ENCODE peak calls at places on chromosomes 12 and 14, in seven cellular contexts. One of them, this sample, is unnamed.

GRCh38 chr12:67515679-67516363 is 132.7 kb upstream of the DYRK2 start:
- DNase-seq in fibroblast of the aortic adventitia: no peak
- DNase-seq in left ventricle myocardium inferior: no peak
- DNase-seq in MM.1S: peak
- DNase-seq in PC-9: peak
- DNase-seq in psoas muscle: no peak
- DNase-seq in lung: no peak
- DNase-seq in this sample: no peak

GRCh38 chr12:53098982-53099651 is 1.6 kb downstream of the IGFBP6 start:
- DNase-seq in fibroblast of the aortic adventitia: peak
- DNase-seq in left ventricle myocardium inferior: peak
- DNase-seq in MM.1S: peak
- DNase-seq in PC-9: peak
- DNase-seq in psoas muscle: peak
- DNase-seq in lung: peak
- DNase-seq in this sample: peak

GRCh38 chr12:10690906-10691305 is 17.1 kb upstream of the STYK1 start:
- DNase-seq in fibroblast of the aortic adventitia: no peak
- DNase-seq in left ventricle myocardium inferior: no peak
- DNase-seq in MM.1S: no peak
- DNase-seq in PC-9: no peak
- DNase-seq in psoas muscle: no peak
- DNase-seq in lung: no peak
- DNase-seq in this sample: peak

GRCh38 chr12:58503731-58504520 is 416.4 kb downstream of the LRIG3 start:
- DNase-seq in fibroblast of the aortic adventitia: no peak
- DNase-seq in left ventricle myocardium inferior: no peak
- DNase-seq in MM.1S: no peak
- DNase-seq in PC-9: no peak
- DNase-seq in psoas muscle: no peak
- DNase-seq in lung: no peak
- DNase-seq in this sample: peak

GRCh38 chr14:103519043-103519836 is 3.4 kb downstream of the CKB start:
- DNase-seq in fibroblast of the aortic adventitia: peak
- DNase-seq in left ventricle myocardium inferior: peak
- DNase-seq in MM.1S: no peak
- DNase-seq in PC-9: no peak
- DNase-seq in psoas muscle: no peak
- DNase-seq in lung: no peak
- DNase-seq in this sample: peak

GRCh38 chr12:6278439-6279255 is 31.8 kb upstream of the PLEKHG6 start:
- DNase-seq in fibroblast of the aortic adventitia: peak
- DNase-seq in left ventricle myocardium inferior: peak
- DNase-seq in MM.1S: peak
- DNase-seq in PC-9: peak
- DNase-seq in psoas muscle: peak
- DNase-seq in lung: peak
- DNase-seq in this sample: peak

GRCh38 chr14:65770681-65771080 is 358.2 kb downstream of the FUT8 start:
- DNase-seq in fibroblast of the aortic adventitia: no peak
- DNase-seq in left ventricle myocardium inferior: no peak
- DNase-seq in MM.1S: no peak
- DNase-seq in PC-9: no peak
- DNase-seq in psoas muscle: no peak
- DNase-seq in lung: no peak
- DNase-seq in this sample: no peak

GRCh38 chr12:26043139-26044006 is 81.5 kb downstream of the BHLHE41 start:
- DNase-seq in fibroblast of the aortic adventitia: no peak
- DNase-seq in left ventricle myocardium inferior: no peak
- DNase-seq in MM.1S: no peak
- DNase-seq in PC-9: no peak
- DNase-seq in psoas muscle: no peak
- DNase-seq in lung: no peak
- DNase-seq in this sample: peak

GRCh38 chr12:88570103-88570502 is 10.2 kb downstream of the KITLG start:
- DNase-seq in fibroblast of the aortic adventitia: no peak
- DNase-seq in left ventricle myocardium inferior: no peak
- DNase-seq in MM.1S: no peak
- DNase-seq in PC-9: no peak
- DNase-seq in psoas muscle: no peak
- DNase-seq in lung: no peak
- DNase-seq in this sample: no peak

GRCh38 chr14:49720744-49721143 is 27.8 kb downstream of the KLHDC1 start:
- DNase-seq in fibroblast of the aortic adventitia: no peak
- DNase-seq in left ventricle myocardium inferior: no peak
- DNase-seq in MM.1S: no peak
- DNase-seq in PC-9: no peak
- DNase-seq in psoas muscle: no peak
- DNase-seq in lung: no peak
- DNase-seq in this sample: no peak

GRCh38 chr12:97968641-97969171 is 506.1 kb downstream of the RMST start:
- DNase-seq in fibroblast of the aortic adventitia: no peak
- DNase-seq in left ventricle myocardium inferior: no peak
- DNase-seq in MM.1S: no peak
- DNase-seq in PC-9: no peak
- DNase-seq in psoas muscle: no peak
- DNase-seq in lung: no peak
- DNase-seq in this sample: no peak

GRCh38 chr12:106192659-106193403 is 54.1 kb upstream of the NUAK1 start:
- DNase-seq in fibroblast of the aortic adventitia: peak
- DNase-seq in left ventricle myocardium inferior: no peak
- DNase-seq in MM.1S: no peak
- DNase-seq in PC-9: no peak
- DNase-seq in psoas muscle: no peak
- DNase-seq in lung: no peak
- DNase-seq in this sample: peak
- TF ChIP-seq CTCF in fibroblast of the aortic adventitia: no peak
- TF ChIP-seq CTCF in left ventricle myocardium inferior: no peak
- TF ChIP-seq CTCF in MM.1S: no peak
- TF ChIP-seq CTCF in PC-9: no peak
- TF ChIP-seq CTCF in psoas muscle: no peak
- TF ChIP-seq CTCF in lung: no peak
- TF ChIP-seq CTCF in this sample: peak

GRCh38 chr12:132373967-132374820 is 44.8 kb upstream of the GALNT9 start:
- DNase-seq in fibroblast of the aortic adventitia: no peak
- DNase-seq in left ventricle myocardium inferior: peak
- DNase-seq in MM.1S: no peak
- DNase-seq in PC-9: no peak
- DNase-seq in psoas muscle: peak
- DNase-seq in lung: no peak
- DNase-seq in this sample: no peak
- TF ChIP-seq CTCF in fibroblast of the aortic adventitia: peak
- TF ChIP-seq CTCF in left ventricle myocardium inferior: no peak
- TF ChIP-seq CTCF in MM.1S: no peak
- TF ChIP-seq CTCF in PC-9: no peak
- TF ChIP-seq CTCF in psoas muscle: no peak
- TF ChIP-seq CTCF in lung: no peak
- TF ChIP-seq CTCF in this sample: no peak

DNA sequence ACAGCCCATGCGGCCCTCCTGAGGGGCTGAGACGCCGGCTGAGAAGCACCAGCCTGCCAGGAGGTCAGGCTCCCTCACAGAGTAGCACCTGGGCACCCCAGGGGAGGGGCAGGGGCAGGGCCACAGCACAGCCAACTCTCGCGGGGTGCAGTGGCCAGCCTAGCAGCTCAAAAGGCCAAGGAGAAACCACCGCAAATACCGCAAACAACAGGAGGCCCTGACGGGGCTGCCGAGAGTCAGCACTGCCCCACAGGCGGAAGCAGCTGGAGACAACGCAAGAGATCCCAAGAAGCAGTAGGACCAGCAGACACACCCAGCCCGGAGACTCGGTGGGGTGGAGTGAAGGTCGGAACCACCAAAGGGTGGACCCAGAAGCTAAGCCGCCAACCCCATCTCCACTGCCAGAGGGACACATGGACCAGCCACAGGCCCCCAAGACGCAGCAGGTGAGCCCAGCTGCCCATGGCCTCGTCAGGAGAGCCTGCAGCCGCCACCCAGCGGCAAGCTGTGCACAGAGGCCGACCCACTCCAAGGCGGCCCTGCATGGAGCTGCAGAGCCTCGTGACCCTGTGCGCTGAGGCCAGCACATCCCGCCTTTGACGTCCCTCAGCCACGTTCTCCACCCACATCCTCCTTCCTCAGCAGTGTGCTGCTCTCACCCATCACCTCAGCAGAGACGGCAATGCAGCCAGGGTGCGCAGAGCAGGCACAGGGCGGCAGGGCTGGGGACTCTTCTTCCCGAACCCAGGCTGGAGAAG is 31.7 kb upstream of the BTBD6 start:
- DNase-seq in fibroblast of the aortic adventitia: no peak
- DNase-seq in left ventricle myocardium inferior: no peak
- DNase-seq in MM.1S: no peak
- DNase-seq in PC-9: no peak
- DNase-seq in psoas muscle: no peak
- DNase-seq in lung: no peak
- DNase-seq in this sample: no peak
- TF ChIP-seq CTCF in fibroblast of the aortic adventitia: no peak
- TF ChIP-seq CTCF in left ventricle myocardium inferior: no peak
- TF ChIP-seq CTCF in MM.1S: no peak
- TF ChIP-seq CTCF in PC-9: no peak
- TF ChIP-seq CTCF in psoas muscle: no peak
- TF ChIP-seq CTCF in lung: no peak
- TF ChIP-seq CTCF in this sample: no peak

DNA sequence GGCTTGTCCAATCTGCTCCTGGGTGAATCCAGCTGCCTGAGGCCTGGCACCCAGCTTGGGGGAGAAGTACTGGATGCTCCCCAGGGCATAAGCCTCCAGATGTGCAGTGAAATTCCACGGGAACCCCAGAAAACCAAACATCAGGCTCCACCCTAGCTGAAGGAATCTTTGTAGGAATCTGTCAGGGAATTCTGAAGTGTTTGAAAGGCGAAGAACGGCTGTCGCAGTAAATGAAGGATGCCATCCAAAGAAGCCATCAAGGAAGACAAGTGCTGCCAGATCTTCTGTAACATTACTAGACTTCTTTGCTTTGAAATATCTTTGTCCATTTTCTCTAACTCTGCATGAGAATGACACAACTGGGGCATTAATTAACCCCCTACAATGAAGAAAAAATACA is 219.4 kb downstream of the FOXN3 start:
- DNase-seq in fibroblast of the aortic adventitia: no peak
- DNase-seq in left ventricle myocardium inferior: no peak
- DNase-seq in MM.1S: no peak
- DNase-seq in PC-9: no peak
- DNase-seq in psoas muscle: no peak
- DNase-seq in lung: no peak
- DNase-seq in this sample: no peak
- TF ChIP-seq CTCF in fibroblast of the aortic adventitia: no peak
- TF ChIP-seq CTCF in left ventricle myocardium inferior: no peak
- TF ChIP-seq CTCF in MM.1S: no peak
- TF ChIP-seq CTCF in PC-9: no peak
- TF ChIP-seq CTCF in psoas muscle: no peak
- TF ChIP-seq CTCF in lung: no peak
- TF ChIP-seq CTCF in this sample: no peak

GRCh38 chr12:91883811-91884210 is 261.8 kb downstream of the BTG1 start:
- DNase-seq in fibroblast of the aortic adventitia: no peak
- DNase-seq in left ventricle myocardium inferior: no peak
- DNase-seq in MM.1S: no peak
- DNase-seq in PC-9: no peak
- DNase-seq in psoas muscle: no peak
- DNase-seq in lung: no peak
- DNase-seq in this sample: no peak
- TF ChIP-seq CTCF in fibroblast of the aortic adventitia: no peak
- TF ChIP-seq CTCF in left ventricle myocardium inferior: no peak
- TF ChIP-seq CTCF in MM.1S: no peak
- TF ChIP-seq CTCF in PC-9: no peak
- TF ChIP-seq CTCF in psoas muscle: no peak
- TF ChIP-seq CTCF in lung: no peak
- TF ChIP-seq CTCF in this sample: no peak

GRCh38 chr12:106247731-106248176 is at the start of gene CKAP4:
- DNase-seq in fibroblast of the aortic adventitia: peak
- DNase-seq in left ventricle myocardium inferior: peak
- DNase-seq in MM.1S: peak
- DNase-seq in PC-9: peak
- DNase-seq in psoas muscle: peak
- DNase-seq in lung: peak
- DNase-seq in this sample: peak

GRCh38 chr12:106248177-106248848 is 493 bp upstream of the CKAP4 start:
- DNase-seq in fibroblast of the aortic adventitia: peak
- DNase-seq in left ventricle myocardium inferior: peak
- DNase-seq in MM.1S: peak
- DNase-seq in PC-9: peak
- DNase-seq in psoas muscle: peak
- DNase-seq in lung: peak
- DNase-seq in this sample: peak

GRCh38 chr12:106249411-106250135 is 1.8 kb upstream of the CKAP4 start:
- DNase-seq in fibroblast of the aortic adventitia: no peak
- DNase-seq in left ventricle myocardium inferior: no peak
- DNase-seq in MM.1S: peak
- DNase-seq in PC-9: no peak
- DNase-seq in psoas muscle: no peak
- DNase-seq in lung: no peak
- DNase-seq in this sample: no peak

GRCh38 chr12:106246891-106247730 is 709 bp downstream of the CKAP4 start:
- DNase-seq in fibroblast of the aortic adventitia: peak
- DNase-seq in left ventricle myocardium inferior: peak
- DNase-seq in MM.1S: peak
- DNase-seq in PC-9: peak
- DNase-seq in psoas muscle: peak
- DNase-seq in lung: peak
- DNase-seq in this sample: peak

DNA sequence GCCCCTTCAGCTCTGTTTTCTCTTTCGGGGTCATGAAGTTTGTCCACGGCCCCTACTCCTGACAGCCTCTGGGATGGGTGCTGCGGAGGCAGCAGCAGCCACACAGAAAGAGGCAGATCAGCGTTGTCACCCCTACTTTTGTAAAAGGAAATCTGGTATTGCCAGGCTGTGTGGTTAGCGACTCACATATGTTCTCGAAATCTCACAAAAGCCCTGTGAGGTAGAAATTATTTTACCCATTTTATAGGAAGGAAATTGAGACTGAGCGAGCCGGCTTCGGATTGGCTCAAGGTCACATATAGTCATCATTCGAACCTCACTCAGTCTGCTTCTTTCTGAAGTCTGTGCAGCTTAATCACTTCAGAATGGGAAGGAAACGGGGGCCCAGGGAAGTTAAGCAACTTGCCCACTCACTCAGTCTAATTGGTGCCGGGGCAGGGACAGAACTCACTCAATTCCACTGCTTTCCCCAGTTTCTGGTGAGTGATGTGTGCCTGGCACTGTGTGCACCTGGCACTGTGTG is 1.1 kb upstream of the CKAP4 start:
- DNase-seq in fibroblast of the aortic adventitia: peak
- DNase-seq in left ventricle myocardium inferior: no peak
- DNase-seq in MM.1S: peak
- DNase-seq in PC-9: no peak
- DNase-seq in psoas muscle: no peak
- DNase-seq in lung: no peak
- DNase-seq in this sample: peak
- TF ChIP-seq CTCF in fibroblast of the aortic adventitia: no peak
- TF ChIP-seq CTCF in left ventricle myocardium inferior: no peak
- TF ChIP-seq CTCF in MM.1S: no peak
- TF ChIP-seq CTCF in PC-9: no peak
- TF ChIP-seq CTCF in psoas muscle: no peak
- TF ChIP-seq CTCF in lung: no peak
- TF ChIP-seq CTCF in this sample: no peak

This sample was measured in AG10803.